ENCODE peak calls at places on chromosome 14, in ten cellular contexts. S is substantia nigra; N is activated CD8-positive, alpha-beta T cell treated with anti-CD3 and anti-CD28 coated beads, Interleukin-2, amount 10 ng/mL, durations not matched to agents 7 days and 5 days; C is DMS153; J is T-cell; G is AG10803; V is central memory CD8-positive, alpha-beta T cell; T is cardiac fibroblast; R is GM13977; M is GM20000. O is an unnamed sample.

GRCh38 chr14:70086685-70087379 is 101.9 kb downstream of the SLC8A3 start:
- DNase-seq in V (no peak), G (peak), M (peak), C (peak), N (peak), S (peak), R (peak), J (no peak), T (peak), O (peak)

GRCh38 chr14:51396222-51396815 is 156.3 kb downstream of the TMX1 start:
- DNase-seq in J (no peak), S (no peak), M (no peak), N (no peak), G (peak), C (no peak), R (no peak), V (no peak), T (peak), O (no peak)

GRCh38 chr14:100589760-100590469 is 2.7 kb upstream of the BEGAIN start:
- DNase-seq in M (no peak), T (no peak), N (no peak), R (no peak), S (no peak), V (no peak), J (no peak), C (no peak), G (no peak), O (no peak)

GRCh38 chr14:85583311-85583710 is 53.4 kb downstream of the FLRT2 start:
- DNase-seq in M (no peak), R (no peak), T (no peak), V (no peak), N (no peak), S (no peak), C (no peak), J (no peak), G (no peak), O (no peak)

GRCh38 chr14:60349663-60350365 is 100.8 kb downstream of the PPM1A start:
- DNase-seq in J (peak), C (peak), M (peak), V (no peak), S (no peak), R (peak), G (peak), N (peak), T (peak), O (peak)

GRCh38 chr14:95456281-95456680 is 60.2 kb downstream of the SYNE3 start:
- DNase-seq in T (no peak), N (no peak), J (no peak), G (no peak), V (no peak), S (no peak), M (no peak), C (no peak), R (no peak), O (no peak)

GRCh38 chr14:41607966-41608663 is 1.4 kb downstream of the LRFN5 start:
- DNase-seq in V (no peak), T (peak), G (no peak), N (no peak), C (peak), M (no peak), R (peak), J (no peak), S (peak), O (peak)

GRCh38 chr14:100297320-100298300 is 8.6 kb downstream of the SLC25A29 start:
- DNase-seq in M (peak), R (peak), S (peak), N (no peak), V (no peak), J (no peak), C (no peak), T (peak), G (peak), O (no peak)

GRCh38 chr14:35944847-35945246 is 118.7 kb downstream of the BRMS1L start:
- DNase-seq in C (no peak), M (peak), J (no peak), R (peak), V (no peak), S (no peak), G (no peak), T (peak), N (peak), O (peak)

GRCh38 chr14:98855926-98856325 is 416.1 kb downstream of the BCL11B start:
- DNase-seq in R (no peak), T (no peak), V (no peak), M (no peak), G (no peak), S (no peak), N (no peak), J (no peak), C (no peak), O (no peak)

GRCh38 chr14:48805315-48805714 is 780.9 kb downstream of the RPS29 start:
- DNase-seq in S (no peak), T (no peak), G (no peak), R (no peak), M (no peak), V (no peak), J (no peak), C (peak), N (no peak), O (peak)

GRCh38 chr14:20714593-20715250 is 26.2 kb downstream of the ANG start:
- DNase-seq in S (peak), V (no peak), R (no peak), C (no peak), N (no peak), J (no peak), T (peak), G (peak), M (no peak), O (no peak)

GRCh38 chr14:100271247-100271939 is 32.4 kb downstream of the YY1 start:
- DNase-seq in J (peak), T (peak), S (no peak), V (no peak), N (no peak), G (peak), C (no peak), M (no peak), R (no peak), O (peak)

GRCh38 chr14:67490201-67490600 is 1.7 kb upstream of the TMEM229B start:
- DNase-seq in C (no peak), T (no peak), M (no peak), G (no peak), J (no peak), V (no peak), S (no peak), N (no peak), R (no peak), O (no peak)

GRCh38 chr14:105299654-105300541 is 903 bp downstream of the BRF1 start:
- DNase-seq in M (peak), R (no peak), T (peak), G (no peak), N (peak), V (no peak), C (no peak), S (no peak), J (peak), O (no peak)

GRCh38 chr14:87944987-87945604 is 47.9 kb downstream of the GALC start:
- DNase-seq in V (no peak), C (peak), J (no peak), T (peak), R (no peak), G (peak), N (peak), M (peak), S (no peak), O (peak)

GRCh38 chr14:76151398-76152332 is at the start of gene GPATCH2L:
- DNase-seq in C (peak), J (peak), T (peak), S (peak), V (peak), G (peak), N (peak), M (peak), R (peak), O (peak)

GRCh38 chr14:102902523-102903247 is 19.8 kb upstream of the AMN start:
- DNase-seq in G (no peak), V (no peak), R (no peak), C (no peak), S (no peak), T (no peak), N (no peak), M (no peak), J (no peak), O (no peak)

GRCh38 chr14:68786491-68787234 is 6.2 kb downstream of the ZFP36L1 start:
- DNase-seq in C (no peak), N (no peak), M (no peak), J (no peak), R (no peak), S (no peak), V (no peak), G (peak), T (peak), O (peak)

GRCh38 chr14:92470215-92470614 is 43.4 kb upstream of the RIN3 start:
- DNase-seq in S (no peak), M (no peak), J (no peak), R (no peak), V (no peak), N (no peak), T (peak), G (peak), C (no peak), O (no peak)

O was measured in mesendoderm.